ENCODE peak calls at places on chromosomes 7 and 10, in seven cellular contexts. S is bronchial epithelial cell; P is type B pancreatic cell; E is activated naive CD4-positive, alpha-beta T cell treated with anti-CD3 and anti-CD28 coated beads for 36 hours; J is Daoy; V is T-helper 2 cell; N is G401. L is an unnamed sample.

GRCh38 chr7:137443616-137444015 is 100.1 kb upstream of the PTN start:
- DNase-seq in N (no peak), E (no peak), J (peak), S (peak), V (no peak), P (no peak), L (no peak)

GRCh38 chr10:128031216-128031615 is 95.0 kb downstream of the MKI67 start:
- DNase-seq in N (no peak), E (no peak), V (no peak), S (no peak), J (no peak), P (no peak), L (no peak)

GRCh38 chr7:4132221-4132620 is 549.9 kb upstream of the FOXK1 start:
- DNase-seq in V (no peak), N (no peak), J (no peak), S (no peak), E (no peak), P (no peak), L (no peak)

GRCh38 chr10:127755758-127756157 is 18.8 kb downstream of the FOXI2 start:
- DNase-seq in N (no peak), J (no peak), E (no peak), S (no peak), V (no peak), P (no peak), L (no peak)

GRCh38 chr10:79019441-79019840 is 49.3 kb upstream of the ZMIZ1 start:
- DNase-seq in V (no peak), S (no peak), J (no peak), N (no peak), P (no peak), E (no peak), L (no peak)

GRCh38 chr10:84540022-84540616 is 211.7 kb downstream of the CCSER2 start:
- DNase-seq in P (no peak), N (no peak), S (peak), J (peak), V (no peak), E (no peak), L (peak)

GRCh38 chr7:1028775-1029636 is 15.3 kb upstream of the GPR146 start:
- DNase-seq in N (peak), J (peak), P (no peak), V (peak), E (peak), S (peak), L (peak)

GRCh38 chr7:4769753-4770152 is 5.7 kb upstream of the AP5Z1 start:
- DNase-seq in S (no peak), V (no peak), N (no peak), J (no peak), E (no peak), P (no peak), L (no peak)

GRCh38 chr7:129160161-129160911 is 15.8 kb downstream of the TSPAN33 start:
- DNase-seq in J (no peak), S (no peak), P (no peak), E (no peak), N (peak), V (no peak), L (no peak)

GRCh38 chr7:76300210-76300731 is 2.2 kb upstream of the HSPB1 start:
- DNase-seq in V (no peak), P (no peak), E (no peak), N (no peak), J (peak), S (peak), L (peak)

GRCh38 chr7:4519819-4520520 is 162.1 kb upstream of the FOXK1 start:
- DNase-seq in V (no peak), P (no peak), J (no peak), N (no peak), E (no peak), S (peak), L (no peak)

GRCh38 chr10:7409045-7409731 is 1.6 kb downstream of the SFMBT2 start:
- DNase-seq in J (peak), P (no peak), N (peak), S (no peak), V (peak), E (peak), L (no peak)

GRCh38 chr10:111392910-111393309 is 316.1 kb downstream of the ADRA2A start:
- DNase-seq in N (peak), E (no peak), J (no peak), S (no peak), V (no peak), P (no peak), L (no peak)

GRCh38 chr10:103473261-103473671 is 5.8 kb downstream of the CALHM3 start:
- DNase-seq in S (peak), P (no peak), J (no peak), E (no peak), N (peak), V (no peak), L (no peak)

GRCh38 chr7:140831724-140832123 is 93.0 kb downstream of the BRAF start:
- DNase-seq in S (no peak), N (no peak), V (no peak), E (no peak), J (no peak), P (no peak), L (no peak)

GRCh38 chr7:25549315-25549933 is 321.1 kb upstream of the NPVF start:
- DNase-seq in P (no peak), J (no peak), V (no peak), N (no peak), S (no peak), E (no peak), L (no peak)

GRCh38 chr10:110074986-110075664 is 67.3 kb downstream of the ADD3 start:
- DNase-seq in J (peak), S (peak), P (no peak), E (no peak), V (no peak), N (peak), L (no peak)

GRCh38 chr10:61974611-61975010 is 73.1 kb downstream of the ARID5B start:
- DNase-seq in V (no peak), S (no peak), E (no peak), J (peak), N (no peak), P (no peak), L (no peak)

GRCh38 chr10:124417846-124418725 is 637 bp downstream of the OAT start:
- DNase-seq in J (peak), V (peak), N (peak), E (peak), S (no peak), P (peak), L (peak)

L was measured in ACHN.